ENCODE peak calls at places on chromosome 18, in four cellular contexts. Y, A, L and N are unnamed samples.

GRCh38 chr18:79960921-79961526 is 3.4 kb upstream of the HSBP1L1 start:
- DNase-seq in Y (no peak), L (no peak), A (no peak), N (no peak)

GRCh38 chr18:38956068-38956467 is 1390.5 kb upstream of the CELF4 start:
- DNase-seq in A (no peak), Y (no peak), L (no peak), N (no peak)

GRCh38 chr18:56162871-56163270 is 475.5 kb downstream of the TXNL1 start:
- DNase-seq in L (no peak), Y (no peak), A (no peak), N (no peak)

GRCh38 chr18:22946841-22947240 is 13.7 kb downstream of the RBBP8 start:
- DNase-seq in A (no peak), Y (no peak), L (no peak), N (no peak)

GRCh38 chr18:47996091-47996541 is 65.7 kb upstream of the SMAD2 start:
- DNase-seq in Y (no peak), L (no peak), A (no peak), N (no peak)

GRCh38 chr18:28115149-28115550 is 61.8 kb downstream of the CDH2 start:
- DNase-seq in Y (no peak), A (no peak), L (no peak), N (peak)

GRCh38 chr18:6949800-6950586 is 167.6 kb downstream of the LAMA1 start:
- DNase-seq in L (no peak), A (no peak), Y (no peak), N (no peak)

GRCh38 chr18:31436825-31437224 is 10.7 kb upstream of the DSG3 start:
- DNase-seq in L (no peak), Y (no peak), A (no peak), N (no peak)

GRCh38 chr18:9617006-9617542 is 2.7 kb upstream of the PPP4R1 start:
- DNase-seq in L (no peak), Y (no peak), A (no peak), N (no peak)

GRCh38 chr18:48583568-48583967 is 44.7 kb downstream of the CTIF start:
- DNase-seq in A (no peak), L (no peak), Y (no peak), N (no peak)

GRCh38 chr18:48540329-48541025 is 1.6 kb downstream of the CTIF start:
- DNase-seq in A (peak), Y (peak), L (no peak), N (peak)

GRCh38 chr18:44325903-44326650 is 354.6 kb upstream of the SETBP1 start:
- DNase-seq in A (peak), Y (no peak), L (peak), N (peak)

GRCh38 chr18:70296289-70296688 is 7.4 kb downstream of the SOCS6 start:
- DNase-seq in L (no peak), A (peak), Y (no peak), N (no peak)

GRCh38 chr18:22228930-22229329 is 59.5 kb downstream of the GATA6 start:
- DNase-seq in L (no peak), Y (no peak), A (no peak), N (peak)

GRCh38 chr18:61870151-61870550 is 22.7 kb downstream of the RNF152 start:
- DNase-seq in L (no peak), Y (no peak), A (no peak), N (no peak)

GRCh38 chr18:48735070-48735676 is 196.3 kb downstream of the CTIF start:
- DNase-seq in Y (no peak), L (no peak), A (no peak), N (peak)

GRCh38 chr18:55585586-55586521 is 2.1 kb downstream of the TCF4 start:
- DNase-seq in L (peak), A (no peak), Y (no peak), N (no peak)

GRCh38 chr18:35756506-35757117 is 175.1 kb downstream of the GALNT1 start:
- DNase-seq in A (no peak), Y (no peak), L (peak), N (peak)

GRCh38 chr18:31446854-31447253 is 687 bp upstream of the DSG3 start:
- DNase-seq in A (no peak), Y (no peak), L (no peak), N (no peak)

GRCh38 chr18:60082282-60082681 is 182.5 kb downstream of the PMAIP1 start:
- DNase-seq in L (no peak), Y (no peak), A (no peak), N (no peak)

GRCh38 chr18:7230646-7231349 is at the start of gene LRRC30:
- DNase-seq in Y (no peak), L (no peak), A (peak), N (no peak)

GRCh38 chr18:45413180-45413836 is 202.0 kb upstream of the SLC14A2 start:
- DNase-seq in A (no peak), L (no peak), Y (no peak), N (no peak)

GRCh38 chr18:9000736-9001135 is 101.8 kb upstream of the NDUFV2 start:
- DNase-seq in Y (no peak), L (no peak), A (peak), N (no peak)

GRCh38 chr18:36635414-36636096 is 193.2 kb downstream of the TPGS2 start:
- DNase-seq in A (no peak), Y (no peak), L (no peak), N (no peak)

GRCh38 chr18:22465859-22466602 is 48.3 kb upstream of the CTAGE1 start:
- DNase-seq in Y (no peak), L (no peak), A (no peak), N (peak)

GRCh38 chr18:52920665-52921064 is 580.7 kb downstream of the DCC start:
- DNase-seq in A (no peak), L (no peak), Y (no peak), N (no peak)

GRCh38 chr18:66724664-66725356 is 120.9 kb upstream of the CDH19 start:
- DNase-seq in L (no peak), A (no peak), Y (no peak), N (no peak)

GRCh38 chr18:66077066-66077465 is 326.3 kb downstream of the CDH7 start:
- DNase-seq in Y (no peak), A (no peak), L (no peak), N (no peak)

GRCh38 chr18:76449110-76449453 is 46.0 kb downstream of the ZNF516 start:
- DNase-seq in A (no peak), L (no peak), Y (no peak), N (no peak)

GRCh38 chr18:28281400-28281799 is 104.5 kb upstream of the CDH2 start:
- DNase-seq in L (no peak), Y (no peak), A (no peak), N (no peak)

GRCh38 chr18:76572517-76573247 is 77.6 kb upstream of the ZNF516 start:
- DNase-seq in L (peak), A (no peak), Y (no peak), N (no peak)

GRCh38 chr18:10269226-10269625 is 185.2 kb upstream of the APCDD1 start:
- DNase-seq in A (no peak), Y (no peak), L (no peak), N (no peak)

GRCh38 chr18:31049189-31049588 is 6.6 kb upstream of the DSC3 start:
- DNase-seq in Y (no peak), L (no peak), A (no peak), N (no peak)

GRCh38 chr18:70421471-70421870 is 132.6 kb downstream of the SOCS6 start:
- DNase-seq in L (no peak), Y (no peak), A (no peak), N (peak)

GRCh38 chr18:41657189-41657588 is 297.8 kb upstream of the PIK3C3 start:
- DNase-seq in Y (no peak), A (no peak), L (no peak), N (no peak)

GRCh38 chr18:8839285-8839684 is 133.9 kb downstream of the MTCL1 start:
- DNase-seq in A (no peak), L (no peak), Y (no peak), N (no peak)

GRCh38 chr18:78767648-78768071 is 212.0 kb upstream of the SALL3 start:
- DNase-seq in L (no peak), Y (no peak), A (no peak), N (no peak)
- TF ChIP-seq CTCF in L (no peak), Y (no peak), A (no peak), N (no peak)

GRCh38 chr18:58309099-58309498 is 265.1 kb downstream of the NEDD4L start:
- DNase-seq in L (no peak), A (no peak), Y (no peak), N (no peak)

GRCh38 chr18:58309610-58310239 is 265.7 kb downstream of the NEDD4L start:
- DNase-seq in A (no peak), Y (no peak), L (no peak), N (no peak)

GRCh38 chr18:58313491-58314032 is 269.5 kb downstream of the NEDD4L start:
- DNase-seq in A (no peak), Y (no peak), L (no peak), N (no peak)

GRCh38 chr18:58310517-58310916 is 266.5 kb downstream of the NEDD4L start:
- DNase-seq in A (peak), L (no peak), Y (no peak), N (peak)

DNA sequence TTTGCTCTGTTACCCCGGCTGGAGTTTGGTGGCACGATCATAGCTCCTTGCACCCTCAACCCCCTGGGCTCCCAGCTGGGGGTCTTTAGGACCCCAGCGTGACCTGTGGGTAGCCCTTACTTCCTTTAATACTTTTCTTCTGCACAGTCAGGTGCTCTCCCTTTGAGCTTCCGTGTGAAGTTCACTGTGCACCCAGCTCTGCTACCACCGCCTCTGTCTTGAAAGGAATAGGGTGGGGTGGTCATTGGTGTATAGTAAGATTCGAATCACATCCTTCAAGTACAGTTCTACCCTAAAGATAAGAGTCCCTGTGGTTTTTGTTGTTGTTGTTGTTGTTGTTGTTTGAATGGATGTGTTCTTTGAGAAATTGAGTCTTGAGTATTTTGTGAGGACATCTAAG is 267.4 kb downstream of the NEDD4L start:
- DNase-seq in A (no peak), Y (no peak), L (no peak), N (no peak)
- H3K27ac ChIP-seq in A (peak), Y (peak), L (no peak), N (peak)

GRCh38 chr18:3885209-3885792 is 435.3 kb downstream of the TGIF1 start:
- DNase-seq in A (no peak), L (peak), Y (no peak), N (peak)
- TF ChIP-seq CTCF in A (no peak), L (peak), Y (no peak), N (no peak)

GRCh38 chr18:72869786-72870185 is 2.0 kb upstream of the NETO1 start:
- DNase-seq in Y (no peak), L (no peak), A (no peak), N (no peak)
- H3K27ac ChIP-seq in Y (no peak), L (no peak), A (no peak), N (no peak)

DNA sequence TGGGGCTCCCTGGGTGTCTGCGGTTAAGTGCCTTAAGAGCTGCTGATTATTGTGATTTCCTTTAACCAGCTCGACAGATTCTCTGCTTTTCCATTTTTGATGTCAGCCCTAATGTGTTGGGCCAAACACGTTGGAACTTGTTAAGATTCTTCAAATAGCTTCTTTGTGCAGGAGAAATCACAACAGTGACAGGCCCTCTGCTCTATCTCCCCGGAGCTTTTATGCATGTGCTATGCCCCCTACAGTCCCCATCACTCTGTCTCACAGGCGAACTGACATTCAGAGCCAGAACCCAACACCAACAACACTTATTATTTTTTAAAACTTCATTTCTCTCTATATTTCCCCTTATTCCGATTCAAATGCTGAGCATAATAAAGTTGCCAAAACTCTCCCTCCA is 371.7 kb upstream of the CELF4 start:
- DNase-seq in A (no peak), Y (no peak), L (no peak), N (no peak)
- TF ChIP-seq CTCF in A (no peak), Y (no peak), L (no peak), N (no peak)

DNA sequence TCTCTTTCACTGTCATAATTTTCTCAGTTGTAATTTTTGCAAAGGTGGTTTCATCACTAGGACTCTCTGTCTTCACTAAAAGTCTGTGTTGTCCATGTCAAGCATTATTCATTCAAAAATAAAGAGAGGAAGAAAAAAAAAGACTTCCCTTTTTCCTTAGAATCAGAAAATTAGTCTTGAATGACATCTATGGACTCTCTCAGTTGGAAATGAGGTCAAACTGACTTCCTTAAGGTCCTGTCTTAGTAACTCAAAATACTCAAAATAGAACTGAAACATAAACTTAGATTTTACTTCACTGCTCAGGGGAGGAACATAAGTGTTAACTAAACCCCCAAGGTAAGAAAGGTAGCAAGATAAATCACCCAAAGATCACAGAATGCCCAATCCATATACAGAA is 2.2 kb upstream of the ZNF407 start:
- DNase-seq in A (no peak), Y (no peak), L (no peak), N (no peak)
- H3K27ac ChIP-seq in A (peak), Y (no peak), L (no peak), N (no peak)

GRCh38 chr18:623760-624620 is 27.2 kb downstream of the CLUL1 start:
- DNase-seq in A (peak), L (peak), Y (no peak), N (peak)

GRCh38 chr18:627211-627610 is 30.2 kb upstream of the TYMS start:
- DNase-seq in Y (no peak), L (no peak), A (no peak), N (no peak)

GRCh38 chr18:634551-635045 is 22.9 kb upstream of the TYMS start:
- DNase-seq in Y (no peak), L (no peak), A (no peak), N (no peak)

GRCh38 chr18:631560-631959 is 25.9 kb upstream of the TYMS start:
- DNase-seq in A (no peak), Y (no peak), L (no peak), N (no peak)

DNA sequence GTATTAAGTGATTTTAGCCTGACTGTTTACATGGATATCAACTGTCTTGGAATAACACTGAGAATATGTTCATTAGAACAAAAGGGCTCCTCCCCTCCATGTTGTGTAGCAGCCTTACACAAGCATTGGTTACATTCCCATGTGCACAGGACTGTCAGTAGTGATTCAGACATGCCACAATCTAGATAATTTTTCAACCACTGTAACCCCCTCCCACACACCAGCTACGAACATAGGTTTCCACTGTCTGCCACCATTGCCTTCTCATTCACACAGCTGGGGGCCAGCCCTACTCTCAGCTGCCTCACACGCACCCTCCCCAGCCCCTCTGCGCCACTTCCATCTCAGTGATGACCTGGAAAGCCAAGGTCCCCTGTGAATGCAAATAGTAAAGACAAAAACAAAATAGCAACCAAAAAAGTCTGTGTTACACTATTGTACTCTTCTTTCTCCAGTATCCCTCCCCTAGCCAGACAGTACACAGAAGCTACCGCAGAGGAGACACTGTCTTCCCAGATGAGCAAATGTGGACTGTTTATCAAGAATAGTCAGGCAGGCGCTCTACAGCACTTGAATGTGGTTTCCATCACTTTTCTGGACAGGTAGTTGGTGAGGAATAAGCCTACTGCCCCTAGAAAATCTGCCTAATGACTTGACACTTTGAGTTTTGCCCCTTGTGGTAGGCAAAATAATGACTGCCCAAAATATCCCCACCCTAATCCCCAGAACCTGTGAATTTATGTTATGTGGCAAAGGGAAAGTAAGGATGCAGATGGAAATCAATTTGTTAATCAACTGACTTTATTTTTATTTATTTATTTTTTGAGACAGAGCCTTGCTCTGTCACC is 27.9 kb upstream of the TYMS start:
- DNase-seq in Y (no peak), A (no peak), L (no peak), N (no peak)
- TF ChIP-seq CTCF in Y (no peak), A (no peak), L (peak), N (no peak)

GRCh38 chr18:3867768-3868445 is 417.9 kb downstream of the TGIF1 start:
- DNase-seq in Y (no peak), L (no peak), A (no peak), N (no peak)

GRCh38 chr18:3869848-3870247 is 419.9 kb downstream of the TGIF1 start:
- DNase-seq in A (no peak), L (peak), Y (no peak), N (peak)

GRCh38 chr18:3864669-3865298 is 414.8 kb downstream of the TGIF1 start:
- DNase-seq in A (no peak), L (no peak), Y (no peak), N (no peak)

GRCh38 chr18:3863593-3863992 is 413.6 kb downstream of the TGIF1 start:
- DNase-seq in Y (no peak), L (no peak), A (no peak), N (no peak)

GRCh38 chr18:3867252-3867651 is 417.3 kb downstream of the TGIF1 start:
- DNase-seq in L (no peak), A (no peak), Y (no peak), N (no peak)
- H3K27ac ChIP-seq in L (no peak), A (no peak), Y (no peak), N (no peak)

GRCh38 chr18:74632856-74633255 is 35.2 kb downstream of the ZNF407 start:
- DNase-seq in Y (no peak), L (no peak), A (no peak), N (no peak)
- TF ChIP-seq CTCF in Y (no peak), L (no peak), A (no peak), N (no peak)